ENCODE peak calls at places on chromosomes 5 and 9, in six cellular contexts. One of them, this sample, is unnamed.

GRCh38 chr5:133967124-133967523 is 1.3 kb downstream of the C5orf15 start:
- DNase-seq in IMR-90: no peak
- DNase-seq in H9: no peak
- DNase-seq in neuronal stem cell: no peak
- DNase-seq in H1: no peak
- DNase-seq in trophoblast cell: no peak
- DNase-seq in this sample: peak

GRCh38 chr5:125023673-125024072 is 277.2 kb upstream of the ZNF608 start:
- DNase-seq in IMR-90: peak
- DNase-seq in H9: no peak
- DNase-seq in neuronal stem cell: no peak
- DNase-seq in H1: no peak
- DNase-seq in trophoblast cell: no peak
- DNase-seq in this sample: no peak

GRCh38 chr9:84668204-84669007 is 1.1 kb upstream of the NTRK2 start:
- DNase-seq in IMR-90: peak
- DNase-seq in H9: peak
- DNase-seq in neuronal stem cell: peak
- DNase-seq in H1: peak
- DNase-seq in trophoblast cell: peak
- DNase-seq in this sample: peak

GRCh38 chr9:108994695-108995094 is 18.6 kb downstream of the CTNNAL1 start:
- DNase-seq in IMR-90: peak
- DNase-seq in H9: no peak
- DNase-seq in neuronal stem cell: no peak
- DNase-seq in H1: no peak
- DNase-seq in trophoblast cell: no peak
- DNase-seq in this sample: no peak

GRCh38 chr5:106637275-106637674 is 1033.5 kb downstream of the EFNA5 start:
- DNase-seq in IMR-90: no peak
- DNase-seq in H9: no peak
- DNase-seq in neuronal stem cell: no peak
- DNase-seq in H1: no peak
- DNase-seq in trophoblast cell: no peak
- DNase-seq in this sample: no peak

GRCh38 chr5:59038169-59039002 is 455.5 kb downstream of the RAB3C start:
- DNase-seq in IMR-90: peak
- DNase-seq in H9: peak
- DNase-seq in neuronal stem cell: no peak
- DNase-seq in H1: no peak
- DNase-seq in trophoblast cell: no peak
- DNase-seq in this sample: peak

GRCh38 chr5:87827561-87827960 is 414.8 kb upstream of the CCNH start:
- DNase-seq in IMR-90: no peak
- DNase-seq in H9: no peak
- DNase-seq in neuronal stem cell: no peak
- DNase-seq in H1: no peak
- DNase-seq in trophoblast cell: no peak
- DNase-seq in this sample: peak

GRCh38 chr9:126704157-126704941 is 90.6 kb downstream of the LMX1B start:
- DNase-seq in IMR-90: peak
- DNase-seq in H9: peak
- DNase-seq in neuronal stem cell: no peak
- DNase-seq in H1: no peak
- DNase-seq in trophoblast cell: no peak
- DNase-seq in this sample: peak

GRCh38 chr9:122572456-122572855 is 10.7 kb downstream of the OR1L8 start:
- DNase-seq in IMR-90: no peak
- DNase-seq in H9: no peak
- DNase-seq in neuronal stem cell: no peak
- DNase-seq in H1: no peak
- DNase-seq in trophoblast cell: no peak
- DNase-seq in this sample: no peak

GRCh38 chr5:77855369-77855768 is 79.2 kb upstream of the TBCA start:
- DNase-seq in IMR-90: no peak
- DNase-seq in H9: no peak
- DNase-seq in neuronal stem cell: no peak
- DNase-seq in H1: no peak
- DNase-seq in trophoblast cell: no peak
- DNase-seq in this sample: no peak

GRCh38 chr9:94945191-94946144 is 219.0 kb downstream of the AOPEP start:
- DNase-seq in IMR-90: peak
- DNase-seq in H9: no peak
- DNase-seq in neuronal stem cell: no peak
- DNase-seq in H1: no peak
- DNase-seq in trophoblast cell: peak
- DNase-seq in this sample: peak

GRCh38 chr5:140015706-140016105 is 27.4 kb downstream of the NRG2 start:
- DNase-seq in IMR-90: no peak
- DNase-seq in H9: no peak
- DNase-seq in neuronal stem cell: no peak
- DNase-seq in H1: no peak
- DNase-seq in trophoblast cell: no peak
- DNase-seq in this sample: no peak

GRCh38 chr9:87850405-87850804 is 32.3 kb upstream of the SPATA31E1 start:
- DNase-seq in IMR-90: peak
- DNase-seq in H9: no peak
- DNase-seq in neuronal stem cell: no peak
- DNase-seq in H1: no peak
- DNase-seq in trophoblast cell: no peak
- DNase-seq in this sample: peak

GRCh38 chr5:2509527-2509926 is 241.9 kb downstream of the IRX2 start:
- DNase-seq in IMR-90: no peak
- DNase-seq in H9: no peak
- DNase-seq in neuronal stem cell: no peak
- DNase-seq in H1: no peak
- DNase-seq in trophoblast cell: no peak
- DNase-seq in this sample: no peak

GRCh38 chr9:137987244-137988030 is 109.9 kb downstream of the CACNA1B start:
- DNase-seq in IMR-90: no peak
- DNase-seq in H9: no peak
- DNase-seq in neuronal stem cell: no peak
- DNase-seq in H1: no peak
- DNase-seq in trophoblast cell: no peak
- DNase-seq in this sample: no peak

GRCh38 chr5:75510417-75510835 is 1.0 kb downstream of the CERT1 start:
- DNase-seq in IMR-90: peak
- DNase-seq in H9: no peak
- DNase-seq in neuronal stem cell: no peak
- DNase-seq in H1: no peak
- DNase-seq in trophoblast cell: peak
- DNase-seq in this sample: peak
- H3K18ac ChIP-seq in IMR-90: no peak
- H3K18ac ChIP-seq in H9: no peak
- H3K18ac ChIP-seq in neuronal stem cell: peak
- H3K18ac ChIP-seq in H1: no peak
- H3K18ac ChIP-seq in trophoblast cell: no peak
- H3K18ac ChIP-seq in this sample: no peak

GRCh38 chr9:4228606-4229005 is 71.3 kb downstream of the GLIS3 start:
- DNase-seq in IMR-90: peak
- DNase-seq in H9: no peak
- DNase-seq in neuronal stem cell: no peak
- DNase-seq in H1: no peak
- DNase-seq in trophoblast cell: no peak
- DNase-seq in this sample: peak
- H4K91ac ChIP-seq in IMR-90: no peak
- H4K91ac ChIP-seq in H9: no peak
- H4K91ac ChIP-seq in neuronal stem cell: no peak
- H4K91ac ChIP-seq in H1: no peak
- H4K91ac ChIP-seq in trophoblast cell: no peak
- H4K91ac ChIP-seq in this sample: no peak

GRCh38 chr5:92886751-92887150 is 694.3 kb downstream of the NR2F1-AS1 start:
- DNase-seq in IMR-90: no peak
- DNase-seq in H9: no peak
- DNase-seq in neuronal stem cell: no peak
- DNase-seq in H1: no peak
- DNase-seq in trophoblast cell: no peak
- DNase-seq in this sample: no peak
- H3K9ac ChIP-seq in IMR-90: no peak
- H3K9ac ChIP-seq in H9: no peak
- H3K9ac ChIP-seq in neuronal stem cell: no peak
- H3K9ac ChIP-seq in H1: no peak
- H3K9ac ChIP-seq in trophoblast cell: no peak
- H3K9ac ChIP-seq in this sample: no peak

DNA sequence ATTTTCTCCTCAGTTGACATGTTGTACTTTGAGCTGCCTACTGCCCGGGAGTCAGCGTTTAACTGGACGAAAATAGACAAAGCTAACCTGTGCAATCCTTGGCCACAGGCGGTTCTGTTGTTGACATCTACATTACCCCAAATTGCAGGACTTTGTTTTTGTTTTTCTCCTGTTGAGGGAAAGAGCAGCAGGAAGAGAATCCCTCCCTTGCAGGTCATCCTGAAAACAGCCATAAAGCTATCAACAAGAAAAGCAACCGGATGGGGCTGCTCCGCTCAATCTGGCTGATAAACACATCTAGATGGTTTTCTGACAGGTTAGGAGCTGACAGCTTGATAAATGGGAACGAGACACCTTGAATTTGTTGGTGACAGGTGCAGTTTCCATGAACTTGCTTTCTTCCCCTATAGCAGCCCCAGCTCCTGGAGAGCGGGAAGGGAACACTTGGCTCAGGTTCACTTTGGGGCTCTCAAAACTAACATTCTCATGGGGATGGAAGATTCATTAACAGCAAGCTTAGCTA is 331.5 kb downstream of the SLIT3 start:
- DNase-seq in IMR-90: no peak
- DNase-seq in H9: no peak
- DNase-seq in neuronal stem cell: no peak
- DNase-seq in H1: no peak
- DNase-seq in trophoblast cell: no peak
- DNase-seq in this sample: no peak
- H3K18ac ChIP-seq in IMR-90: no peak
- H3K18ac ChIP-seq in H9: no peak
- H3K18ac ChIP-seq in neuronal stem cell: no peak
- H3K18ac ChIP-seq in H1: no peak
- H3K18ac ChIP-seq in trophoblast cell: no peak
- H3K18ac ChIP-seq in this sample: no peak

DNA sequence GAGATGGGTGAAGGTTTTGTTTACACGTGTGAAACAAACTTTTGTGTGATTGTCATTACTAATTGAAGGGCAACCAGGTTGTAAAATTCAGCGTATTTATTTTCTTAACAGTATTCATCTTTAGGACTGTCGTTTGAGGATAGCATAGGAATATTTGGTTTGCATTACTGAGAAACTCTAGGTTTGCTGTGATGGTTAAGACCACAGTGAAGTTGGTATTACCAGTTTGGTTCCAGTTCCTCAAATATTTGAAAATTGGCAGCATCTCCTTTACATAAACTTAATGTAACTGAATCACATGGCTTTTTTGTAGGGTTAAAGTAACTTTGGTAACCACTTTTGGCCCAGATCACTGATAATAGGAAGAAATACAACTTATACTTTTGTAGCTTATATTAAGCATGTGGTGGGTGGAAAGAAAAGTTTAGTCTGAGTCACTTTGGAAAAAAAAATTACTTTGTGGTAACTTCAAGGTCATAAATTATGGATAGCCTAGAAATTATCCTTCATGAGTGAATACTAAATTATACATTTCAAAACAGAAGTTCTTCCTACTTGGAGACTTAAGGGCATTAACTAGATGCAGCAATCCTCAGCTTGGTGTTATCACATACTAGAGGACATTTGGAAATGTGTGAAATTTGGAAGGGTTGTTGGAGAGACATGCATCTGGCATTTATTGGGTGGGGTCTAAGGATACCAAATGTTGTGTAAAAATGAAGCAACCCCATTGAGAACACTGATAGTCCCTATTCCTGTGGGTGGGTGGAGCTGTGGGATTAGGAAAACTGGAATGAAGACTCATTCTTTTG is 33.9 kb downstream of the G3BP1 start:
- DNase-seq in IMR-90: peak
- DNase-seq in H9: no peak
- DNase-seq in neuronal stem cell: no peak
- DNase-seq in H1: no peak
- DNase-seq in trophoblast cell: no peak
- DNase-seq in this sample: peak
- H4K91ac ChIP-seq in IMR-90: no peak
- H4K91ac ChIP-seq in H9: no peak
- H4K91ac ChIP-seq in neuronal stem cell: no peak
- H4K91ac ChIP-seq in H1: no peak
- H4K91ac ChIP-seq in trophoblast cell: no peak
- H4K91ac ChIP-seq in this sample: no peak

GRCh38 chr9:97440160-97440559 is 28.3 kb downstream of the TDRD7 start:
- DNase-seq in IMR-90: no peak
- DNase-seq in H9: no peak
- DNase-seq in neuronal stem cell: no peak
- DNase-seq in H1: no peak
- DNase-seq in trophoblast cell: no peak
- DNase-seq in this sample: no peak
- H3K9ac ChIP-seq in IMR-90: no peak
- H3K9ac ChIP-seq in H9: no peak
- H3K9ac ChIP-seq in neuronal stem cell: no peak
- H3K9ac ChIP-seq in H1: no peak
- H3K9ac ChIP-seq in trophoblast cell: no peak
- H3K9ac ChIP-seq in this sample: no peak

This sample was measured in mesenchymal stem cell.